ENCODE peak calls at places on chromosomes 12 and 14, in seven cellular contexts. V, T, Y, K, W, O and X are unnamed samples.

GRCh38 chr14:66177935-66178334 is 308.2 kb upstream of the CCDC196 start:
- DNase-seq in V (no peak), T (no peak), Y (no peak), K (no peak), W (no peak), O (no peak), X (no peak)

GRCh38 chr14:38122241-38122640 is 85.5 kb upstream of the SSTR1 start:
- DNase-seq in V (no peak), T (no peak), Y (no peak), K (no peak), W (no peak), O (no peak), X (no peak)

GRCh38 chr14:58617619-58618018 is 20.1 kb upstream of the DACT1 start:
- DNase-seq in V (no peak), T (no peak), Y (no peak), K (no peak), W (no peak), O (no peak), X (no peak)

GRCh38 chr14:36495666-36496065 is 24.4 kb downstream of the NKX2-1 start:
- DNase-seq in V (no peak), T (no peak), Y (no peak), K (no peak), W (no peak), O (no peak), X (no peak)

GRCh38 chr14:20413785-20414117 is 450 bp upstream of the TEP1 start:
- DNase-seq in V (peak; percentile 9), T (no peak), Y (no peak), K (peak; percentile 45), W (no peak), O (no peak), X (peak; percentile 6)

GRCh38 chr14:54446201-54446693 is 5.1 kb upstream of the CNIH1 start:
- DNase-seq in V (peak; percentile 50), T (no peak), Y (no peak), K (peak; percentile 32), W (no peak), O (peak; percentile 90), X (peak; percentile 80)

GRCh38 chr14:87745507-87746118 is 247.4 kb downstream of the GALC start:
- DNase-seq in V (peak; percentile 54), T (no peak), Y (peak; percentile 66), K (peak; percentile 11), W (peak; percentile 31), O (no peak), X (peak; percentile 41)

GRCh38 chr12:80045594-80045993 is 53.7 kb upstream of the OTOGL start:
- DNase-seq in V (peak; percentile 69), T (no peak), Y (peak; percentile 27), K (peak; percentile 19), W (no peak), O (no peak), X (peak; percentile 81)

GRCh38 chr12:49540229-49541139 is 1.7 kb downstream of the KCNH3 start:
- DNase-seq in V (peak; percentile 72), T (no peak), Y (no peak), K (no peak), W (no peak), O (no peak), X (peak; percentile 72)

GRCh38 chr14:68843471-68844209 is 50.8 kb upstream of the ZFP36L1 start:
- DNase-seq in V (peak; percentile 64), T (peak; percentile 25), Y (peak; percentile 88), K (peak; percentile 86), W (peak; percentile 85), O (peak; percentile 86), X (peak; percentile 46)

GRCh38 chr12:95859344-95859816 is 628 bp downstream of the SNRPF start:
- DNase-seq in V (peak; percentile 42), T (no peak), Y (peak; percentile 25), K (peak; percentile 56), W (peak; percentile 36), O (no peak), X (peak; percentile 50)

GRCh38 chr12:67068773-67069450 is 200.2 kb upstream of the CAND1 start:
- DNase-seq in V (peak; percentile 79), T (peak; percentile 1), Y (peak; percentile 65), K (peak; percentile 71), W (peak; percentile 52), O (peak; percentile 38), X (peak; percentile 83)

GRCh38 chr12:50661300-50662120 is 102.4 kb upstream of the ATF1 start:
- DNase-seq in V (no peak), T (no peak), Y (no peak), K (peak; percentile 64), W (no peak), O (no peak), X (no peak)

GRCh38 chr12:53196486-53196885 is 10.6 kb downstream of the ITGB7 start:
- DNase-seq in V (no peak), T (no peak), Y (no peak), K (no peak), W (no peak), O (no peak), X (no peak)